ENCODE peak calls at places on chromosome 14, in four cellular contexts. Y is IMR-90, I is mesendoderm, X is H1. A is an unnamed sample. For H3K27me3, the result is how much of the 10 kb centered on the place peaks cover.

GRCh38 chr14:95189400-95190162 is 32.3 kb upstream of the DICER1 start:
- DNase-seq in Y (no peak), I (no peak), X (no peak), A (no peak)

GRCh38 chr14:32205554-32205953 is 2.5 kb upstream of the RNU6-8 start:
- DNase-seq in Y (no peak), I (no peak), X (no peak), A (no peak)

GRCh38 chr14:85587152-85587697 is 57.3 kb downstream of the FLRT2 start:
- DNase-seq in Y (peak), I (no peak), X (no peak), A (no peak)

GRCh38 chr14:93970589-93970966 is 5.8 kb downstream of the ASB2 start:
- DNase-seq in Y (no peak), I (no peak), X (no peak), A (no peak)

GRCh38 chr14:69786628-69787027 is 10.4 kb downstream of the SLC10A1 start:
- DNase-seq in Y (no peak), I (no peak), X (peak), A (no peak)

GRCh38 chr14:69658664-69659261 is 47.4 kb downstream of the SUSD6 start:
- DNase-seq in Y (peak), I (no peak), X (no peak), A (no peak)

GRCh38 chr14:82911930-82912329 is 1378.3 kb upstream of the SEL1L start:
- DNase-seq in Y (no peak), I (peak), X (no peak), A (no peak)

GRCh38 chr14:36254020-36254614 is 66.3 kb downstream of the MBIP start:
- DNase-seq in Y (peak), I (peak), X (peak), A (peak)

GRCh38 chr14:104898870-104899510 is 25.7 kb upstream of the PLD4 start:
- DNase-seq in Y (no peak), I (no peak), X (no peak), A (peak)

GRCh38 chr14:96177766-96178377 is 26.8 kb upstream of the BDKRB2 start:
- DNase-seq in Y (no peak), I (no peak), X (no peak), A (no peak)

GRCh38 chr14:51547260-51547659 is 104.5 kb upstream of the FRMD6 start:
- DNase-seq in Y (peak), I (peak), X (no peak), A (no peak)

GRCh38 chr14:59507063-59507751 is 22.9 kb downstream of the JKAMP start:
- DNase-seq in Y (peak), I (peak), X (peak), A (peak)

GRCh38 chr14:93183596-93184317 is 940 bp downstream of the MOAP1 start:
- DNase-seq in Y (no peak), I (no peak), X (no peak), A (no peak)

GRCh38 chr14:66311058-66311457 is 175.1 kb upstream of the CCDC196 start:
- DNase-seq in Y (no peak), I (no peak), X (no peak), A (no peak)

GRCh38 chr14:64759555-64759938 is 55.3 kb downstream of the PLEKHG3 start:
- DNase-seq in Y (no peak), I (no peak), X (no peak), A (no peak)

GRCh38 chr14:95555053-95555452 is 20.2 kb downstream of the GLRX5 start:
- DNase-seq in Y (no peak), I (no peak), X (no peak), A (no peak)

GRCh38 chr14:26606729-26607128 is 8.9 kb upstream of the NOVA1 start:
- DNase-seq in Y (peak), I (no peak), X (no peak), A (no peak)

GRCh38 chr14:55689971-55690871 is 110.2 kb downstream of the KTN1 start:
- DNase-seq in Y (no peak), I (peak), X (no peak), A (no peak)

GRCh38 chr14:62687818-62688217 is 357.4 kb downstream of the KCNH5 start:
- DNase-seq in Y (no peak), I (no peak), X (no peak), A (no peak)

GRCh38 chr14:58755026-58755929 is 117.5 kb downstream of the DACT1 start:
- DNase-seq in Y (no peak), I (no peak), X (no peak), A (no peak)

DNA sequence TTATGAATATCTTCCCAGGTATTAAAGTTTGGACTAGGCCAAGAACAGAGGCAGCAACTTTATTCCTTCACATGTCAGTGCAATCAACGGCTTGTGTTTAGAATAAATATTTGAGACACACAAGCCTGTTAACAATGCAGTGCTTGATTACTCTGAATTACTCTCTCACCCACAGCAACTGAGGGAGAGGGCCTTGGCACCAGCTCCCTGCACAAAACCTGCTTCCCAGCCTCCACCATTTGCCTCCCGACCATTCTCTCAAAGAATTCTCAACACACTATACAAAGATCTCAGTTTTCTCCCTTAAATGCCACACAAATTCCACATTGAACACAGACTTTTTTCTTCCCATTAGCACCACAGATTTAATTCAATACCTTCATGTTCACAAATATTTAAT is 77.0 kb downstream of the STON2 start:
- DNase-seq in Y (no peak), I (no peak), X (no peak), A (no peak)
- H3K27me3 ChIP-seq in Y (under half), I (under half), X (under half), A (under half)

GRCh38 chr14:76343386-76343785 is 32.6 kb upstream of the ESRRB start:
- DNase-seq in Y (no peak), I (no peak), X (no peak), A (no peak)

GRCh38 chr14:76339922-76340615 is 35.9 kb upstream of the ESRRB start:
- DNase-seq in Y (no peak), I (no peak), X (no peak), A (no peak)

GRCh38 chr14:76336876-76337275 is 39.1 kb upstream of the ESRRB start:
- DNase-seq in Y (no peak), I (no peak), X (no peak), A (no peak)

GRCh38 chr14:76333664-76334063 is 42.3 kb upstream of the ESRRB start:
- DNase-seq in Y (no peak), I (no peak), X (no peak), A (no peak)

DNA sequence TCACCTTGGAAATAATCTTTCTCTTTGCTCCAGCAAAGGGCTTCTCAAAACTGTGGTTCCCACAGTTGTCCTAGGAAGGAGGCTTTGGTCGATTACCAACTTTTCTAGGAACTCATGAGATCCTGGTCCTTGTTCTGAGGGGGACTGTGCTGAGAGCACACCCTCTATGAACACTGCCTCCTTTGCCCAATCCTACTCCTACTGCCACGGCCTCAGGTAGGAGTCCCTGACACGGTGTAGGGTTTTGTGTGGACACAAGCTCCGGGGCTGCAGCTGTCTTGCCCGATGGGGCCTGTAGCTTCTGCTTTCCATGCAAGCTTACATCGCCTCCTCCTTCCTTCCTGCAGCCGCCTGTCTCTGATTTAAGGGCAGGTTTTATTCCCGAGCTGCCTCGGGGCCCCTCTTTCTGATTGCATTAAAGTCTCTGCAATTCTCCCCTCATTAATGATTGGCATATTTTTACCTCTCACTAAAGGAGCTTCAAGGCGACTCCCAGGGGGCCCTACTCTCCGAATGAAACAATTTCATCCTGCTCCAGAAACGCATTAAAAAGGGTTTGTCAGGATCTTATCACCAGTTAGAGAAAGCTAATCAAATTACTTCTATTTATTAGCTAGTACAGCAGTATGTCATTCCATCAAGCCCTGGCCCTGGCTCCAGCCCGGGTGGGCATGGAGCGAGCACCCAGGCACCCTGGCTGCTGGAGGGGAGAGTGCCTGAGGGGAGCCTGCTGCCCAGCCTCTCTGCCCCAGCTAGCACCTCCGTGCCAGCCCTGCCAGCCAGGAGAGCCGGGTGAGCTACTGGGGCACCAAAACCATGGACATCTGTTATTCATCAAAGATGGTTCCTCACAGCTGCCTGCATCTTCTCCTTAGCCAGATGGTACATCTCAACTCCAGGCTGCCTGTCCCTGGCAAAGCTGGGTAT is 38.1 kb upstream of the ESRRB start:
- DNase-seq in Y (no peak), I (no peak), X (no peak), A (no peak)
- H3K56ac ChIP-seq in Y (no peak), I (no peak), X (no peak), A (no peak)

GRCh38 chr14:53955234-53955556 is 1.4 kb downstream of the BMP4 start:
- DNase-seq in Y (no peak), I (no peak), X (no peak), A (no peak)

GRCh38 chr14:53953002-53953827 is 3.4 kb downstream of the BMP4 start:
- DNase-seq in Y (peak), I (peak), X (peak), A (peak)

GRCh38 chr14:53953828-53954550 is 2.6 kb downstream of the BMP4 start:
- DNase-seq in Y (peak), I (peak), X (peak), A (peak)

GRCh38 chr14:53955671-53956426 is 776 bp downstream of the BMP4 start:
- DNase-seq in Y (no peak), I (peak), X (peak), A (peak)

GRCh38 chr14:53954551-53955233 is 1.9 kb downstream of the BMP4 start:
- DNase-seq in Y (peak), I (no peak), X (peak), A (no peak)
- H3K27me3 ChIP-seq in Y (under half), I (under half), X (half or more), A (under half)

GRCh38 chr14:100128688-100129087 is 30.8 kb downstream of the DEGS2 start:
- DNase-seq in Y (no peak), I (no peak), X (no peak), A (no peak)

GRCh38 chr14:100130471-100130870 is 29.0 kb downstream of the DEGS2 start:
- DNase-seq in Y (no peak), I (no peak), X (no peak), A (no peak)

GRCh38 chr14:100127853-100128455 is 31.5 kb downstream of the DEGS2 start:
- DNase-seq in Y (no peak), I (no peak), X (no peak), A (no peak)

GRCh38 chr14:100131181-100131580 is 28.3 kb downstream of the DEGS2 start:
- DNase-seq in Y (no peak), I (peak), X (no peak), A (peak)

GRCh38 chr14:100129161-100129589 is 30.3 kb downstream of the DEGS2 start:
- DNase-seq in Y (peak), I (no peak), X (no peak), A (no peak)
- H3K56ac ChIP-seq in Y (no peak), I (no peak), X (no peak), A (no peak)

GRCh38 chr14:101560534-101561113 is 671 bp upstream of the DIO3 start:
- DNase-seq in Y (no peak), I (no peak), X (no peak), A (no peak)
- H3K27me3 ChIP-seq in Y (half or more), I (under half), X (half or more), A (half or more)

GRCh38 chr14:103111297-103111981 is 11.8 kb upstream of the TNFAIP2 start:
- DNase-seq in Y (no peak), I (no peak), X (no peak), A (no peak)

GRCh38 chr14:103110681-103111296 is 12.5 kb upstream of the TNFAIP2 start:
- DNase-seq in Y (peak), I (no peak), X (no peak), A (no peak)

GRCh38 chr14:103107941-103108748 is 13.6 kb downstream of the EXOC3L4 start:
- DNase-seq in Y (no peak), I (no peak), X (no peak), A (no peak)

GRCh38 chr14:103108749-103109207 is 14.3 kb downstream of the EXOC3L4 start:
- DNase-seq in Y (peak), I (peak), X (no peak), A (peak)

GRCh38 chr14:103109789-103110415 is 13.4 kb upstream of the TNFAIP2 start:
- DNase-seq in Y (peak), I (peak), X (peak), A (peak)
- H3K56ac ChIP-seq in Y (no peak), I (peak), X (peak), A (no peak)

GRCh38 chr14:23864856-23865255 is 88.7 kb upstream of the DHRS4 start:
- DNase-seq in Y (no peak), I (no peak), X (no peak), A (no peak)
- H3K27me3 ChIP-seq in Y (under half), I (under half), X (under half), A (under half)

GRCh38 chr14:40694026-40694425 is 912.6 kb upstream of the LRFN5 start:
- DNase-seq in Y (no peak), I (no peak), X (no peak), A (no peak)
- H3K56ac ChIP-seq in Y (no peak), I (no peak), X (no peak), A (no peak)

GRCh38 chr14:106508216-106508615 is 981.8 kb downstream of the TMEM121 start:
- DNase-seq in Y (no peak), I (no peak), X (no peak), A (no peak)

GRCh38 chr14:106507354-106507753 is 981.0 kb downstream of the TMEM121 start:
- DNase-seq in Y (no peak), I (no peak), X (no peak), A (no peak)

GRCh38 chr14:106509176-106509575 is 982.8 kb downstream of the TMEM121 start:
- DNase-seq in Y (no peak), I (no peak), X (no peak), A (no peak)

GRCh38 chr14:106509795-106510194 is 983.4 kb downstream of the TMEM121 start:
- DNase-seq in Y (no peak), I (no peak), X (no peak), A (no peak)

GRCh38 chr14:106506901-106507305 is 980.5 kb downstream of the TMEM121 start:
- DNase-seq in Y (no peak), I (no peak), X (no peak), A (no peak)
- H3K27me3 ChIP-seq in Y (under half), I (under half), X (under half), A (under half)

GRCh38 chr14:72610096-72610830 is 283.6 kb downstream of the DPF3 start:
- DNase-seq in Y (no peak), I (no peak), X (peak), A (peak)
- H3K56ac ChIP-seq in Y (peak), I (no peak), X (no peak), A (no peak)